ENCODE peak calls at places on chromosomes 4 and X, in nine cellular contexts. One of them, this sample, is unnamed.

GRCh38 chr4:122845066-122845465 is 18.4 kb downstream of the FGF2 start:
- DNase-seq in WTC11: no peak
- DNase-seq in left ventricle myocardium inferior: no peak
- DNase-seq in stimulated activated CD4-positive, alpha-beta T cell treated with anti-CD3 and anti-CD28 coated beads, Interleukin-12 subunit alpha, Interleukin-12 subunit beta, amount 100 ng/mL, for 48 hours: no peak
- DNase-seq in activated naive CD4-positive, alpha-beta T cell: no peak
- DNase-seq in activated gamma-delta T cell treated with Interleukin-2 at 50 U/mL for 16 hours: no peak
- DNase-seq in NCI-H1694 treated with DMSO at 0.1 percent for 48 hours: no peak
- DNase-seq in GM10248: no peak
- DNase-seq in lower leg skin: no peak
- DNase-seq in this sample: no peak

GRCh38 chr4:16237715-16238114 is 11.4 kb upstream of the TAPT1 start:
- DNase-seq in activated naive CD4-positive, alpha-beta T cell: no peak
- DNase-seq in NCI-H1694 treated with DMSO at 0.1 percent for 48 hours: no peak
- DNase-seq in lower leg skin: no peak
- DNase-seq in GM10248: no peak
- DNase-seq in WTC11: no peak
- DNase-seq in stimulated activated CD4-positive, alpha-beta T cell treated with anti-CD3 and anti-CD28 coated beads, Interleukin-12 subunit alpha, Interleukin-12 subunit beta, amount 100 ng/mL, for 48 hours: no peak
- DNase-seq in left ventricle myocardium inferior: no peak
- DNase-seq in activated gamma-delta T cell treated with Interleukin-2 at 50 U/mL for 16 hours: no peak
- DNase-seq in this sample: no peak

GRCh38 chrX:47179928-47180255 is 13.7 kb upstream of the UBA1 start:
- DNase-seq in activated naive CD4-positive, alpha-beta T cell: no peak
- DNase-seq in activated gamma-delta T cell treated with Interleukin-2 at 50 U/mL for 16 hours: no peak
- DNase-seq in WTC11: no peak
- DNase-seq in lower leg skin: no peak
- DNase-seq in left ventricle myocardium inferior: no peak
- DNase-seq in NCI-H1694 treated with DMSO at 0.1 percent for 48 hours: no peak
- DNase-seq in GM10248: no peak
- DNase-seq in stimulated activated CD4-positive, alpha-beta T cell treated with anti-CD3 and anti-CD28 coated beads, Interleukin-12 subunit alpha, Interleukin-12 subunit beta, amount 100 ng/mL, for 48 hours: no peak
- DNase-seq in this sample: no peak

GRCh38 chr4:153409924-153410501 is 56.1 kb upstream of the TMEM131L start:
- DNase-seq in lower leg skin: no peak
- DNase-seq in activated naive CD4-positive, alpha-beta T cell: no peak
- DNase-seq in GM10248: no peak
- DNase-seq in stimulated activated CD4-positive, alpha-beta T cell treated with anti-CD3 and anti-CD28 coated beads, Interleukin-12 subunit alpha, Interleukin-12 subunit beta, amount 100 ng/mL, for 48 hours: no peak
- DNase-seq in NCI-H1694 treated with DMSO at 0.1 percent for 48 hours: no peak
- DNase-seq in left ventricle myocardium inferior: no peak
- DNase-seq in activated gamma-delta T cell treated with Interleukin-2 at 50 U/mL for 16 hours: no peak
- DNase-seq in WTC11: no peak
- DNase-seq in this sample: no peak

GRCh38 chr4:10078481-10079233 is 37.9 kb downstream of the WDR1 start:
- DNase-seq in NCI-H1694 treated with DMSO at 0.1 percent for 48 hours: no peak
- DNase-seq in activated gamma-delta T cell treated with Interleukin-2 at 50 U/mL for 16 hours: no peak
- DNase-seq in stimulated activated CD4-positive, alpha-beta T cell treated with anti-CD3 and anti-CD28 coated beads, Interleukin-12 subunit alpha, Interleukin-12 subunit beta, amount 100 ng/mL, for 48 hours: no peak
- DNase-seq in activated naive CD4-positive, alpha-beta T cell: no peak
- DNase-seq in lower leg skin: no peak
- DNase-seq in left ventricle myocardium inferior: peak
- DNase-seq in GM10248: peak
- DNase-seq in WTC11: peak
- DNase-seq in this sample: peak

GRCh38 chr4:102868153-102868781 is 525 bp upstream of the CISD2 start:
- DNase-seq in stimulated activated CD4-positive, alpha-beta T cell treated with anti-CD3 and anti-CD28 coated beads, Interleukin-12 subunit alpha, Interleukin-12 subunit beta, amount 100 ng/mL, for 48 hours: peak
- DNase-seq in activated gamma-delta T cell treated with Interleukin-2 at 50 U/mL for 16 hours: no peak
- DNase-seq in NCI-H1694 treated with DMSO at 0.1 percent for 48 hours: no peak
- DNase-seq in activated naive CD4-positive, alpha-beta T cell: no peak
- DNase-seq in left ventricle myocardium inferior: peak
- DNase-seq in GM10248: no peak
- DNase-seq in WTC11: peak
- DNase-seq in lower leg skin: peak
- DNase-seq in this sample: no peak

GRCh38 chrX:43688586-43688985 is 32.5 kb downstream of the MAOA start:
- DNase-seq in activated naive CD4-positive, alpha-beta T cell: no peak
- DNase-seq in GM10248: no peak
- DNase-seq in WTC11: no peak
- DNase-seq in activated gamma-delta T cell treated with Interleukin-2 at 50 U/mL for 16 hours: no peak
- DNase-seq in NCI-H1694 treated with DMSO at 0.1 percent for 48 hours: no peak
- DNase-seq in left ventricle myocardium inferior: no peak
- DNase-seq in lower leg skin: no peak
- DNase-seq in stimulated activated CD4-positive, alpha-beta T cell treated with anti-CD3 and anti-CD28 coated beads, Interleukin-12 subunit alpha, Interleukin-12 subunit beta, amount 100 ng/mL, for 48 hours: no peak
- DNase-seq in this sample: no peak

GRCh38 chr4:74794341-74794801 is at the start of gene BTC:
- DNase-seq in NCI-H1694 treated with DMSO at 0.1 percent for 48 hours: no peak
- DNase-seq in stimulated activated CD4-positive, alpha-beta T cell treated with anti-CD3 and anti-CD28 coated beads, Interleukin-12 subunit alpha, Interleukin-12 subunit beta, amount 100 ng/mL, for 48 hours: no peak
- DNase-seq in GM10248: peak
- DNase-seq in lower leg skin: peak
- DNase-seq in activated gamma-delta T cell treated with Interleukin-2 at 50 U/mL for 16 hours: no peak
- DNase-seq in WTC11: peak
- DNase-seq in left ventricle myocardium inferior: no peak
- DNase-seq in activated naive CD4-positive, alpha-beta T cell: no peak
- DNase-seq in this sample: peak

GRCh38 chrX:108494416-108495095 is 54.9 kb downstream of the COL4A5 start:
- DNase-seq in lower leg skin: no peak
- DNase-seq in left ventricle myocardium inferior: no peak
- DNase-seq in activated naive CD4-positive, alpha-beta T cell: no peak
- DNase-seq in NCI-H1694 treated with DMSO at 0.1 percent for 48 hours: no peak
- DNase-seq in WTC11: no peak
- DNase-seq in stimulated activated CD4-positive, alpha-beta T cell treated with anti-CD3 and anti-CD28 coated beads, Interleukin-12 subunit alpha, Interleukin-12 subunit beta, amount 100 ng/mL, for 48 hours: no peak
- DNase-seq in GM10248: no peak
- DNase-seq in activated gamma-delta T cell treated with Interleukin-2 at 50 U/mL for 16 hours: no peak
- DNase-seq in this sample: no peak

GRCh38 chr4:39732728-39733127 is 34.8 kb downstream of the UBE2K start:
- DNase-seq in activated gamma-delta T cell treated with Interleukin-2 at 50 U/mL for 16 hours: no peak
- DNase-seq in stimulated activated CD4-positive, alpha-beta T cell treated with anti-CD3 and anti-CD28 coated beads, Interleukin-12 subunit alpha, Interleukin-12 subunit beta, amount 100 ng/mL, for 48 hours: no peak
- DNase-seq in lower leg skin: no peak
- DNase-seq in left ventricle myocardium inferior: no peak
- DNase-seq in activated naive CD4-positive, alpha-beta T cell: no peak
- DNase-seq in NCI-H1694 treated with DMSO at 0.1 percent for 48 hours: peak
- DNase-seq in GM10248: no peak
- DNase-seq in WTC11: no peak
- DNase-seq in this sample: no peak

GRCh38 chrX:69618803-69619202 is 2.9 kb downstream of the EDA start:
- DNase-seq in left ventricle myocardium inferior: no peak
- DNase-seq in stimulated activated CD4-positive, alpha-beta T cell treated with anti-CD3 and anti-CD28 coated beads, Interleukin-12 subunit alpha, Interleukin-12 subunit beta, amount 100 ng/mL, for 48 hours: no peak
- DNase-seq in lower leg skin: no peak
- DNase-seq in activated naive CD4-positive, alpha-beta T cell: no peak
- DNase-seq in GM10248: no peak
- DNase-seq in activated gamma-delta T cell treated with Interleukin-2 at 50 U/mL for 16 hours: no peak
- DNase-seq in WTC11: peak
- DNase-seq in NCI-H1694 treated with DMSO at 0.1 percent for 48 hours: peak
- DNase-seq in this sample: no peak

GRCh38 chrX:69429339-69430014 is 74.6 kb upstream of the NALF2 start:
- DNase-seq in NCI-H1694 treated with DMSO at 0.1 percent for 48 hours: no peak
- DNase-seq in stimulated activated CD4-positive, alpha-beta T cell treated with anti-CD3 and anti-CD28 coated beads, Interleukin-12 subunit alpha, Interleukin-12 subunit beta, amount 100 ng/mL, for 48 hours: no peak
- DNase-seq in activated naive CD4-positive, alpha-beta T cell: no peak
- DNase-seq in left ventricle myocardium inferior: peak
- DNase-seq in WTC11: no peak
- DNase-seq in activated gamma-delta T cell treated with Interleukin-2 at 50 U/mL for 16 hours: no peak
- DNase-seq in GM10248: no peak
- DNase-seq in lower leg skin: no peak
- DNase-seq in this sample: no peak

GRCh38 chr4:113941836-113942235 is 37.6 kb downstream of the ARSJ start:
- DNase-seq in lower leg skin: no peak
- DNase-seq in activated gamma-delta T cell treated with Interleukin-2 at 50 U/mL for 16 hours: no peak
- DNase-seq in left ventricle myocardium inferior: no peak
- DNase-seq in WTC11: no peak
- DNase-seq in GM10248: no peak
- DNase-seq in activated naive CD4-positive, alpha-beta T cell: no peak
- DNase-seq in NCI-H1694 treated with DMSO at 0.1 percent for 48 hours: no peak
- DNase-seq in stimulated activated CD4-positive, alpha-beta T cell treated with anti-CD3 and anti-CD28 coated beads, Interleukin-12 subunit alpha, Interleukin-12 subunit beta, amount 100 ng/mL, for 48 hours: no peak
- DNase-seq in this sample: no peak

GRCh38 chr4:107213880-107214279 is 177.8 kb upstream of the DKK2 start:
- DNase-seq in lower leg skin: no peak
- DNase-seq in activated gamma-delta T cell treated with Interleukin-2 at 50 U/mL for 16 hours: no peak
- DNase-seq in stimulated activated CD4-positive, alpha-beta T cell treated with anti-CD3 and anti-CD28 coated beads, Interleukin-12 subunit alpha, Interleukin-12 subunit beta, amount 100 ng/mL, for 48 hours: no peak
- DNase-seq in activated naive CD4-positive, alpha-beta T cell: no peak
- DNase-seq in WTC11: no peak
- DNase-seq in GM10248: no peak
- DNase-seq in left ventricle myocardium inferior: no peak
- DNase-seq in NCI-H1694 treated with DMSO at 0.1 percent for 48 hours: no peak
- DNase-seq in this sample: no peak

GRCh38 chr4:7985891-7986441 is 46.3 kb upstream of the AFAP1 start:
- DNase-seq in activated gamma-delta T cell treated with Interleukin-2 at 50 U/mL for 16 hours: no peak
- DNase-seq in NCI-H1694 treated with DMSO at 0.1 percent for 48 hours: no peak
- DNase-seq in left ventricle myocardium inferior: no peak
- DNase-seq in activated naive CD4-positive, alpha-beta T cell: no peak
- DNase-seq in stimulated activated CD4-positive, alpha-beta T cell treated with anti-CD3 and anti-CD28 coated beads, Interleukin-12 subunit alpha, Interleukin-12 subunit beta, amount 100 ng/mL, for 48 hours: no peak
- DNase-seq in WTC11: no peak
- DNase-seq in lower leg skin: no peak
- DNase-seq in GM10248: no peak
- DNase-seq in this sample: peak

GRCh38 chr4:187544461-187545053 is 451.0 kb upstream of the ZFP42 start:
- DNase-seq in activated gamma-delta T cell treated with Interleukin-2 at 50 U/mL for 16 hours: no peak
- DNase-seq in stimulated activated CD4-positive, alpha-beta T cell treated with anti-CD3 and anti-CD28 coated beads, Interleukin-12 subunit alpha, Interleukin-12 subunit beta, amount 100 ng/mL, for 48 hours: no peak
- DNase-seq in WTC11: no peak
- DNase-seq in activated naive CD4-positive, alpha-beta T cell: no peak
- DNase-seq in GM10248: no peak
- DNase-seq in NCI-H1694 treated with DMSO at 0.1 percent for 48 hours: no peak
- DNase-seq in left ventricle myocardium inferior: no peak
- DNase-seq in lower leg skin: no peak
- DNase-seq in this sample: no peak

GRCh38 chr4:186485621-186486062 is 69.7 kb downstream of the MTNR1A start:
- DNase-seq in left ventricle myocardium inferior: no peak
- DNase-seq in activated gamma-delta T cell treated with Interleukin-2 at 50 U/mL for 16 hours: no peak
- DNase-seq in GM10248: no peak
- DNase-seq in stimulated activated CD4-positive, alpha-beta T cell treated with anti-CD3 and anti-CD28 coated beads, Interleukin-12 subunit alpha, Interleukin-12 subunit beta, amount 100 ng/mL, for 48 hours: no peak
- DNase-seq in NCI-H1694 treated with DMSO at 0.1 percent for 48 hours: no peak
- DNase-seq in activated naive CD4-positive, alpha-beta T cell: no peak
- DNase-seq in lower leg skin: no peak
- DNase-seq in WTC11: no peak
- DNase-seq in this sample: peak

GRCh38 chr4:76689079-76689817 is 208.7 kb downstream of the SOWAHB start:
- DNase-seq in GM10248: peak
- DNase-seq in WTC11: peak
- DNase-seq in activated naive CD4-positive, alpha-beta T cell: no peak
- DNase-seq in NCI-H1694 treated with DMSO at 0.1 percent for 48 hours: no peak
- DNase-seq in activated gamma-delta T cell treated with Interleukin-2 at 50 U/mL for 16 hours: no peak
- DNase-seq in left ventricle myocardium inferior: peak
- DNase-seq in stimulated activated CD4-positive, alpha-beta T cell treated with anti-CD3 and anti-CD28 coated beads, Interleukin-12 subunit alpha, Interleukin-12 subunit beta, amount 100 ng/mL, for 48 hours: no peak
- DNase-seq in lower leg skin: no peak
- DNase-seq in this sample: peak

This sample was measured in H7.